ENCODE peak calls at places on chromosomes 16 and 17, in five cellular contexts. L is stimulated activated CD4-positive, alpha-beta T cell treated with anti-CD3 and anti-CD28 coated beads, TNF-alpha, amount 100 ng/mL, for 4 hours; S is amniotic epithelial cell; K is HT-29; T is hypothalamus. V is an unnamed sample.

GRCh38 chr16:30025156-30025555 is 2.2 kb downstream of the C16orf92 start:
- DNase-seq in L (no peak), S (no peak), K (no peak), T (no peak), V (no peak)

GRCh38 chr16:25014500-25015147 is 545 bp downstream of the ARHGAP17 start:
- DNase-seq in L (no peak), S (peak; percentile 33), K (peak; percentile 57), T (no peak), V (peak; percentile 58)

GRCh38 chr16:1428511-1428910 is 2.4 kb upstream of the PERCC1 start:
- DNase-seq in L (no peak), S (peak; percentile 14), K (no peak), T (no peak), V (peak; percentile 10)

GRCh38 chr17:20087538-20088250 is 78.5 kb downstream of the SPECC1 start:
- DNase-seq in L (no peak), S (no peak), K (no peak), T (no peak), V (no peak)

GRCh38 chr17:62823111-62823895 is 15.2 kb upstream of the MARCHF10 start:
- DNase-seq in L (no peak), S (peak; percentile 67), K (no peak), T (no peak), V (peak; percentile 38)

GRCh38 chr17:82698974-82699442 is 510 bp upstream of the RAB40B start:
- DNase-seq in L (no peak), S (no peak), K (no peak), T (no peak), V (peak; percentile 16)

GRCh38 chr17:73646409-73647305 is 2.4 kb upstream of the SDK2 start:
- DNase-seq in L (no peak), S (no peak), K (no peak), T (no peak), V (no peak)

GRCh38 chr16:48961546-48961945 is 320.1 kb downstream of the CBLN1 start:
- DNase-seq in L (no peak), S (no peak), K (peak; percentile 49), T (no peak), V (no peak)

GRCh38 chr16:17287401-17287800 is 183.4 kb downstream of the XYLT1 start:
- DNase-seq in L (no peak), S (no peak), K (no peak), T (no peak), V (no peak)

GRCh38 chr17:14205992-14206461 is 30.6 kb downstream of the CDRT15 start:
- DNase-seq in L (peak; percentile 50), S (no peak), K (peak; percentile 73), T (no peak), V (no peak)

GRCh38 chr17:11979795-11980194 is 17.5 kb downstream of the ZNF18 start:
- DNase-seq in L (no peak), S (no peak), K (no peak), T (no peak), V (no peak)

GRCh38 chr16:88569614-88569984 is 604 bp upstream of the ZC3H18 start:
- DNase-seq in L (no peak), S (no peak), K (peak; percentile 13), T (no peak), V (no peak)

GRCh38 chr17:42676424-42677011 is at the start of gene PLEKHH3:
- DNase-seq in L (no peak), S (no peak), K (no peak), T (no peak), V (no peak)

GRCh38 chr17:3804503-3804931 is 3.5 kb upstream of the ITGAE start:
- DNase-seq in L (no peak), S (peak; percentile 32), K (no peak), T (no peak), V (peak; percentile 65)

V was measured in fibroblast of pulmonary artery.